ENCODE peak calls at places on chromosomes 5 and 9, in six cellular contexts. U is GM23338, I is SK-N-SH, F is IMR-90, E is body of pancreas, C is lower lobe of right lung. X is an unnamed sample. For H3K36me3 and H3K4me1, the result is how much of the 10 kb centered on the place peaks cover.

GRCh38 chr5:14665949-14666741 is 1.6 kb downstream of the OTULIN start:
- DNase-seq in U (peak), I (peak), F (peak), E (peak), C (no peak), X (peak)

GRCh38 chr5:96807099-96807654 is 568 bp downstream of the ERAP1 start:
- DNase-seq in U (peak), I (peak), F (peak), E (peak), C (peak), X (peak)

GRCh38 chr9:109349431-109349846 is 28.6 kb upstream of the EPB41L4B start:
- DNase-seq in U (no peak), I (no peak), F (peak), E (peak), C (no peak), X (no peak)

GRCh38 chr5:143581649-143582048 is 178.2 kb upstream of the NR3C1 start:
- DNase-seq in U (no peak), I (no peak), F (no peak), E (no peak), C (no peak), X (no peak)

GRCh38 chr5:107153304-107153703 is 517.4 kb downstream of the EFNA5 start:
- DNase-seq in U (no peak), I (no peak), F (no peak), E (peak), C (no peak), X (no peak)

GRCh38 chr9:17509698-17510097 is 69.2 kb upstream of the SH3GL2 start:
- DNase-seq in U (no peak), I (no peak), F (peak), E (no peak), C (no peak), X (no peak)

GRCh38 chr9:135255033-135255842 is 167.8 kb downstream of the OLFM1 start:
- DNase-seq in U (no peak), I (peak), F (no peak), E (no peak), C (peak), X (peak)

GRCh38 chr5:127281609-127282008 is 9.0 kb upstream of the MEGF10 start:
- DNase-seq in U (no peak), I (no peak), F (no peak), E (no peak), C (no peak), X (no peak)

GRCh38 chr9:125820100-125820804 is 73.1 kb downstream of the PBX3 start:
- DNase-seq in U (peak), I (no peak), F (no peak), E (no peak), C (no peak), X (no peak)

GRCh38 chr5:1724822-1725602 is 74.6 kb downstream of the MRPL36 start:
- DNase-seq in U (peak), I (no peak), F (no peak), E (no peak), C (peak), X (no peak)

GRCh38 chr5:61332369-61332745 is 299 bp downstream of the ZSWIM6 start:
- DNase-seq in U (peak), I (peak), F (no peak), E (peak), C (peak), X (peak)

GRCh38 chr5:134328619-134329018 is 38.4 kb downstream of the CDKL3 start:
- DNase-seq in U (no peak), I (peak), F (no peak), E (no peak), C (no peak), X (no peak)

GRCh38 chr5:1387059-1387755 is 42.3 kb upstream of the CLPTM1L start:
- DNase-seq in U (no peak), I (no peak), F (no peak), E (no peak), C (no peak), X (no peak)

GRCh38 chr9:77843088-77843985 is 188.3 kb downstream of the GNAQ start:
- DNase-seq in U (peak), I (no peak), F (no peak), E (no peak), C (no peak), X (no peak)

GRCh38 chr9:77839459-77840140 is 191.5 kb upstream of the GNA14 start:
- DNase-seq in U (no peak), I (no peak), F (peak), E (no peak), C (no peak), X (no peak)

GRCh38 chr9:77838986-77839385 is 190.9 kb upstream of the GNA14 start:
- DNase-seq in U (no peak), I (no peak), F (no peak), E (no peak), C (no peak), X (no peak)

GRCh38 chr9:77844415-77844814 is 187.2 kb downstream of the GNAQ start:
- DNase-seq in U (no peak), I (no peak), F (no peak), E (no peak), C (no peak), X (no peak)

DNA sequence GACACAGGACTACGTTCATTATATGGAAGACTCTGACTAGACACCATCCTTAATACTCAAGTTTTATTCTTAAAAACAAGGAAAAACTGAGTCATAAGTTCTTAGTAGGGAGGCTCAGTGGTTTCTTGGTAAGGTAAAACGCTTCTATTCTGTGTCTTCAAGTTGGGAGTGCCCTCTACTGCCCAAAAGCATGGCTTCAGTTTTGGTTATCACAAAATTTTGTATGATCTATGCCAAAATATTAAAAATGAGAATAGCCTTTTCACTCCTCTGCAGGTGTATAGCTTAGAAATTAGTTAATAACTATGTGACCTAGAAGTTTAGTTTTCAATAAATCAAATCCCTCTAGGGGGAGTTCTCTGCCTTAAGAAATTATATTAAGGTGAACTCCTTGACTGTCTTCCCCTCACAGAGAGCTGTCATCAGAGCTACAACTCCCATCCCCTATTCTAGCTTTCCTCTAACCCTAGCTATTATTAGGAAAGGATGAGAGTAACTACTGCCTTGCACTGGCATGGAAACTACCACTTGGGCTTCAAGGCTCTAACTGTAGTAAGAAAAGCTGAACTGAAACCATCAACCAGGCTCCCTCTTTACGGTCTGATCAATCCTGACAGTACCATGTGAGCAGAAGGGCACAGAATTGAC is 189.7 kb downstream of the GNAQ start:
- DNase-seq in U (no peak), I (no peak), F (no peak), E (no peak), C (no peak), X (no peak)
- TF ChIP-seq CTCF in U (peak), I (peak), F (peak), E (peak), C (peak), X (peak)

DNA sequence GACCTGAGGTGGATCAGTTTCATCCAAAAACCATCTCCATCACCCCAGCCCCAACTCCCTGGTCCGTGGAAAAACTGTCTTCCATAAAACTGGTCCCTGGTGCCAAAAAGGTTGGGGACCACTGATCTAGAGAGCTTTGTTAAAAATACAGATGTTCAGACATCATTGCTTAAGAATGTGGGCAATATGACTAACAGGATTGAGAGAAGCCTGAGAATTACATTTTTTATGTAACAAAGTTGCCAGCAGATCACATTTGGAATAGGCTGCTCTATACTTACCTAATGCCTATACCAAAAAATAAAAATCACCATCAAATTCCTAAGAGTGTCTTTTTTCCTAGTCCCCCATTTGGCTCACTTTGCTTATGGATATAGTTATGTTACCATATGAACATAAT is 143.3 kb downstream of the RAPGEF6 start:
- DNase-seq in U (no peak), I (no peak), F (peak), E (no peak), C (no peak), X (no peak)
- H3K36me3 ChIP-seq in U (under half), I (under half), F (under half), E (under half), C (under half), X (under half)

GRCh38 chr5:150587016-150587415 is 53.4 kb upstream of the SYNPO start:
- DNase-seq in U (no peak), I (no peak), F (no peak), E (no peak), C (no peak), X (no peak)
- H3K4me1 ChIP-seq in U (under half), I (half or more), F (under half), E (under half), C (under half), X (under half)

GRCh38 chr5:10460252-10460906 is 18.7 kb downstream of the ROPN1L start:
- DNase-seq in U (no peak), I (peak), F (no peak), E (peak), C (no peak), X (peak)
- TF ChIP-seq CTCF in U (no peak), I (peak), F (no peak), E (no peak), C (no peak), X (no peak)

DNA sequence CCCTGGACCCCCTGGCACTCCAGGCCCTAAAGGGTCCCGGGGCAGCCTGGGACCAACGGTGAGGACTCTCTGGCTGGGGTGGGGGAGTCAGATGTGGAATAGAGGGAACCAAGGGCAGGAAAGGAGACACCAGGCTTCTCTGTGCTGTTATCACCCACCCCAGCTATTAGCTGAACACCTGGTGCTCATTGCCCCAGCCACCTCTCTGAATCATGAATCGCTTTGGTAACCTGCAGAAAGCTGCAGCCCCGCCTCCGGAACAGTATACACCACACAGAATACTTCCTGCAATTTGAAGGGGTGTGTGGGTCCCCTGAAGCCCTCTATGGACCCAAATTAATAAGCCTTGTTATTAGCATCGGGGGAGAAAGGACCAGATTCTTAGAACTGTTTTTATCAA is 40.4 kb upstream of the ORM1 start:
- DNase-seq in U (no peak), I (no peak), F (no peak), E (no peak), C (peak), X (peak)
- H3K36me3 ChIP-seq in U (under half), I (under half), F (under half), E (under half), C (under half), X (under half)

GRCh38 chr5:10566556-10567068 is 2.7 kb downstream of the ANKRD33B start:
- DNase-seq in U (no peak), I (no peak), F (no peak), E (no peak), C (no peak), X (no peak)
- H3K4me1 ChIP-seq in U (under half), I (under half), F (under half), E (under half), C (under half), X (under half)

GRCh38 chr5:153491408-153491807 is 938 bp downstream of the GRIA1 start:
- DNase-seq in U (no peak), I (no peak), F (no peak), E (no peak), C (no peak), X (no peak)
- TF ChIP-seq CTCF in U (no peak), I (no peak), F (no peak), E (no peak), C (no peak), X (no peak)

X was measured in right lobe of liver.